ENCODE peak calls at places on chromosomes 4 and X, in five cellular contexts. V is WTC11, R is Caki2, W is cardiac muscle cell, M is T-cell. D is an unnamed sample.

GRCh38 chrX:37684918-37685317 is 673 bp upstream of the XK start:
- DNase-seq in V (no peak), R (no peak), W (no peak), M (no peak), D (peak; percentile 37)

GRCh38 chr4:37825943-37826281 is 574 bp upstream of the PGM2 start:
- DNase-seq in V (no peak), R (no peak), W (no peak), M (no peak), D (peak; percentile 74)

GRCh38 chrX:40996886-40997530 is 88.2 kb upstream of the USP9X start:
- DNase-seq in V (no peak), R (peak; percentile 57), W (peak; percentile 64), M (no peak), D (peak; percentile 70)

GRCh38 chr4:169968999-169969398 is 57.2 kb downstream of the MFAP3L start:
- DNase-seq in V (no peak), R (no peak), W (no peak), M (no peak), D (no peak)

GRCh38 chr4:78551420-78552351 is at the start of gene ANXA3:
- DNase-seq in V (peak; percentile 80), R (peak; percentile 41), W (peak; percentile 56), M (no peak), D (peak; percentile 17)

GRCh38 chr4:176642472-176642871 is 150.2 kb downstream of the VEGFC start:
- DNase-seq in V (peak; percentile 16), R (no peak), W (no peak), M (no peak), D (no peak)

GRCh38 chr4:145179201-145179860 is 1.1 kb downstream of the OTUD4 start:
- DNase-seq in V (peak; percentile 36), R (peak; percentile 53), W (peak; percentile 49), M (peak; percentile 74), D (peak; percentile 15)

GRCh38 chrX:123803331-123803983 is 56.4 kb upstream of the XIAP start:
- DNase-seq in V (no peak), R (peak; percentile 90), W (peak; percentile 17), M (peak; percentile 6), D (peak; percentile 1)

GRCh38 chrX:150692837-150693781 is at the start of gene MTMR1:
- DNase-seq in V (no peak), R (peak; percentile 5), W (peak; percentile 55), M (peak; percentile 45), D (no peak)

GRCh38 chr4:152522754-152523153 is 13.1 kb downstream of the FBXW7 start:
- DNase-seq in V (no peak), R (no peak), W (peak; percentile 15), M (no peak), D (no peak)

GRCh38 chr4:147481577-147482109 is 746 bp downstream of the EDNRA start:
- DNase-seq in V (peak; percentile 16), R (no peak), W (peak; percentile 54), M (no peak), D (no peak)

GRCh38 chr4:22070256-22070655 is 121.7 kb upstream of the KCNIP4 start:
- DNase-seq in V (no peak), R (no peak), W (no peak), M (no peak), D (no peak)

GRCh38 chrX:30141966-30142365 is 73.4 kb upstream of the MAGEB2 start:
- DNase-seq in V (peak; percentile 12), R (peak; percentile 31), W (peak; percentile 81), M (no peak), D (no peak)

GRCh38 chrX:14660970-14661369 is 131.6 kb downstream of the GLRA2 start:
- DNase-seq in V (no peak), R (no peak), W (no peak), M (no peak), D (no peak)

GRCh38 chr4:1113311-1114009 is at the start of gene RNF212:
- DNase-seq in V (peak; percentile 51), R (no peak), W (peak; percentile 7), M (peak; percentile 30), D (no peak)

GRCh38 chr4:138859249-138859648 is 156.3 kb upstream of the NOCT start:
- DNase-seq in V (no peak), R (peak; percentile 75), W (no peak), M (no peak), D (no peak)

GRCh38 chrX:9670136-9670905 is 95.3 kb downstream of the GPR143 start:
- DNase-seq in V (no peak), R (no peak), W (no peak), M (no peak), D (no peak)

GRCh38 chr4:189845145-189845846 is 95.4 kb upstream of the FRG1 start:
- DNase-seq in V (no peak), R (no peak), W (no peak), M (no peak), D (no peak)

GRCh38 chr4:133147365-133147821 is 1.7 kb upstream of the PCDH10 start:
- DNase-seq in V (no peak), R (peak; percentile 26), W (no peak), M (no peak), D (no peak)

GRCh38 chr4:177442623-177443155 is 452 bp upstream of the AGA start:
- DNase-seq in V (no peak), R (no peak), W (no peak), M (no peak), D (peak; percentile 53)

GRCh38 chr4:14607578-14607977 is 394.7 kb upstream of the CPEB2 start:
- DNase-seq in V (no peak), R (no peak), W (no peak), M (no peak), D (no peak)

GRCh38 chrX:68584221-68584620 is 63.2 kb upstream of the STARD8 start:
- DNase-seq in V (no peak), R (peak; percentile 32), W (no peak), M (no peak), D (no peak)

GRCh38 chr4:54961357-54961975 is 163.9 kb downstream of the KDR start:
- DNase-seq in V (no peak), R (no peak), W (peak; percentile 20), M (no peak), D (no peak)

GRCh38 chr4:158649111-158649680 is 22.5 kb downstream of the C4orf46 start:
- DNase-seq in V (no peak), R (no peak), W (no peak), M (no peak), D (no peak)

GRCh38 chr4:70721747-70722146 is at the start of gene RUFY3:
- DNase-seq in V (no peak), R (peak; percentile 83), W (no peak), M (no peak), D (no peak)

GRCh38 chrX:149198980-149199732 is 305.9 kb downstream of the IDS start:
- DNase-seq in V (no peak), R (no peak), W (no peak), M (no peak), D (no peak)

GRCh38 chr4:150119492-150119891 is 41.2 kb downstream of the DCLK2 start:
- DNase-seq in V (no peak), R (peak; percentile 68), W (no peak), M (no peak), D (no peak)

GRCh38 chr4:86935499-86935832 is 655 bp downstream of the AFF1 start:
- DNase-seq in V (no peak), R (no peak), W (peak; percentile 47), M (peak; percentile 30), D (no peak)

GRCh38 chr4:149914521-149915115 is 99.0 kb upstream of the IQCM start:
- DNase-seq in V (peak; percentile 54), R (peak; percentile 21), W (peak; percentile 80), M (no peak), D (no peak)

GRCh38 chr4:145099653-145100052 is 1.5 kb downstream of the ABCE1 start:
- DNase-seq in V (no peak), R (no peak), W (no peak), M (no peak), D (no peak)

GRCh38 chr4:71417150-71417549 is 78.3 kb downstream of the SLC4A4 start:
- DNase-seq in V (no peak), R (peak; percentile 12), W (peak; percentile 82), M (no peak), D (no peak)